ENCODE peak calls at places on chromosomes 4 and X, in four cellular contexts. One of them, this sample, is unnamed.

GRCh38 chrX:143580266-143580665 is 55.6 kb downstream of the SLITRK4 start:
- DNase-seq in T-helper 2 cell: no peak
- DNase-seq in upper lobe of left lung: no peak
- DNase-seq in kidney: no peak
- DNase-seq in this sample: no peak

GRCh38 chrX:65821721-65822496 is 154.5 kb downstream of the MSN start:
- DNase-seq in T-helper 2 cell: peak
- DNase-seq in kidney: peak
- DNase-seq in upper lobe of left lung: peak
- DNase-seq in this sample: no peak

GRCh38 chr4:39043697-39044363 is 11.6 kb upstream of the TMEM156 start:
- DNase-seq in T-helper 2 cell: no peak
- DNase-seq in upper lobe of left lung: no peak
- DNase-seq in kidney: no peak
- DNase-seq in this sample: no peak

GRCh38 chrX:16712116-16712824 is at the start of gene CTPS2:
- DNase-seq in kidney: peak
- DNase-seq in upper lobe of left lung: peak
- DNase-seq in T-helper 2 cell: peak
- DNase-seq in this sample: peak

GRCh38 chr4:152063301-152064235 is 302.8 kb upstream of the GATB start:
- DNase-seq in T-helper 2 cell: no peak
- DNase-seq in kidney: no peak
- DNase-seq in upper lobe of left lung: no peak
- DNase-seq in this sample: no peak

GRCh38 chr4:88008624-88009235 is 1.3 kb downstream of the PKD2 start:
- DNase-seq in upper lobe of left lung: no peak
- DNase-seq in kidney: no peak
- DNase-seq in T-helper 2 cell: no peak
- DNase-seq in this sample: no peak

GRCh38 chr4:78024085-78024484 is 33.0 kb upstream of the FRAS1 start:
- DNase-seq in upper lobe of left lung: no peak
- DNase-seq in T-helper 2 cell: no peak
- DNase-seq in kidney: no peak
- DNase-seq in this sample: no peak

GRCh38 chrX:118058924-118059323 is 57.7 kb downstream of the KLHL13 start:
- DNase-seq in upper lobe of left lung: no peak
- DNase-seq in kidney: no peak
- DNase-seq in T-helper 2 cell: no peak
- DNase-seq in this sample: no peak

GRCh38 chr4:12173496-12173895 is 744.8 kb upstream of the HS3ST1 start:
- DNase-seq in T-helper 2 cell: no peak
- DNase-seq in upper lobe of left lung: no peak
- DNase-seq in kidney: no peak
- DNase-seq in this sample: no peak

GRCh38 chrX:72573158-72573511 is 492 bp upstream of the HDAC8 start:
- DNase-seq in T-helper 2 cell: no peak
- DNase-seq in kidney: no peak
- DNase-seq in upper lobe of left lung: no peak
- DNase-seq in this sample: no peak

GRCh38 chr4:52016985-52017384 is 3.2 kb downstream of the LRRC66 start:
- DNase-seq in kidney: no peak
- DNase-seq in T-helper 2 cell: no peak
- DNase-seq in upper lobe of left lung: no peak
- DNase-seq in this sample: no peak

GRCh38 chr4:186266699-186267467 is 894 bp downstream of the F11 start:
- DNase-seq in upper lobe of left lung: peak
- DNase-seq in T-helper 2 cell: no peak
- DNase-seq in kidney: no peak
- DNase-seq in this sample: no peak

GRCh38 chr4:59704621-59705020 is 1495.5 kb upstream of the ADGRL3 start:
- DNase-seq in upper lobe of left lung: no peak
- DNase-seq in T-helper 2 cell: no peak
- DNase-seq in kidney: no peak
- DNase-seq in this sample: no peak

GRCh38 chrX:47540754-47541538 is 20.1 kb upstream of the ARAF start:
- DNase-seq in kidney: no peak
- DNase-seq in upper lobe of left lung: no peak
- DNase-seq in T-helper 2 cell: no peak
- DNase-seq in this sample: no peak

GRCh38 chr4:8171941-8172924 is 13.6 kb upstream of the ABLIM2 start:
- DNase-seq in upper lobe of left lung: peak
- DNase-seq in kidney: no peak
- DNase-seq in T-helper 2 cell: no peak
- DNase-seq in this sample: no peak

GRCh38 chrX:81957900-81958545 is 756.1 kb downstream of the SH3BGRL start:
- DNase-seq in kidney: no peak
- DNase-seq in upper lobe of left lung: no peak
- DNase-seq in T-helper 2 cell: no peak
- DNase-seq in this sample: no peak

GRCh38 chrX:16212024-16212423 is 44.7 kb downstream of the MAGEB17 start:
- DNase-seq in upper lobe of left lung: no peak
- DNase-seq in T-helper 2 cell: no peak
- DNase-seq in kidney: no peak
- DNase-seq in this sample: no peak

GRCh38 chr4:156870166-156870565 is 101.4 kb downstream of the PDGFC start:
- DNase-seq in kidney: no peak
- DNase-seq in upper lobe of left lung: no peak
- DNase-seq in T-helper 2 cell: no peak
- DNase-seq in this sample: no peak

GRCh38 chrX:119757979-119758681 is at the start of gene SOWAHD:
- DNase-seq in T-helper 2 cell: no peak
- DNase-seq in kidney: peak
- DNase-seq in upper lobe of left lung: peak
- DNase-seq in this sample: no peak

GRCh38 chr4:185387957-185388356 is 7.8 kb downstream of the LRP2BP start:
- DNase-seq in kidney: no peak
- DNase-seq in T-helper 2 cell: no peak
- DNase-seq in upper lobe of left lung: no peak
- DNase-seq in this sample: no peak

GRCh38 chr4:76956961-76957738 is 7.6 kb downstream of the SEPTIN11 start:
- DNase-seq in T-helper 2 cell: no peak
- DNase-seq in kidney: no peak
- DNase-seq in upper lobe of left lung: no peak
- DNase-seq in this sample: no peak

GRCh38 chrX:146090732-146091131 is 273.1 kb downstream of the SLITRK2 start:
- DNase-seq in kidney: no peak
- DNase-seq in T-helper 2 cell: no peak
- DNase-seq in upper lobe of left lung: no peak
- DNase-seq in this sample: no peak

GRCh38 chr4:82745173-82745842 is 53.3 kb downstream of the SCD5 start:
- DNase-seq in kidney: no peak
- DNase-seq in upper lobe of left lung: no peak
- DNase-seq in T-helper 2 cell: no peak
- DNase-seq in this sample: no peak

GRCh38 chrX:152641996-152642395 is 4.3 kb downstream of the GABRQ start:
- DNase-seq in kidney: no peak
- DNase-seq in upper lobe of left lung: no peak
- DNase-seq in T-helper 2 cell: no peak
- DNase-seq in this sample: no peak

GRCh38 chrX:6904178-6904577 is 243.3 kb upstream of the STS start:
- DNase-seq in T-helper 2 cell: no peak
- DNase-seq in kidney: no peak
- DNase-seq in upper lobe of left lung: no peak
- DNase-seq in this sample: no peak

GRCh38 chr4:131470360-131470759 is 1678.7 kb upstream of the PCDH10 start:
- DNase-seq in T-helper 2 cell: no peak
- DNase-seq in upper lobe of left lung: no peak
- DNase-seq in kidney: no peak
- DNase-seq in this sample: no peak

GRCh38 chr4:26105815-26106699 is 192.0 kb downstream of the SMIM20 start:
- DNase-seq in kidney: no peak
- DNase-seq in T-helper 2 cell: no peak
- DNase-seq in upper lobe of left lung: no peak
- DNase-seq in this sample: no peak

GRCh38 chrX:24862343-24862742 is 153.4 kb downstream of the ARX start:
- DNase-seq in kidney: no peak
- DNase-seq in T-helper 2 cell: no peak
- DNase-seq in upper lobe of left lung: no peak
- DNase-seq in this sample: no peak

GRCh38 chrX:68508799-68509198 is 9.9 kb downstream of the YIPF6 start:
- DNase-seq in T-helper 2 cell: no peak
- DNase-seq in kidney: no peak
- DNase-seq in upper lobe of left lung: no peak
- DNase-seq in this sample: no peak

GRCh38 chr4:6342530-6343293 is 73.1 kb downstream of the WFS1 start:
- DNase-seq in upper lobe of left lung: no peak
- DNase-seq in T-helper 2 cell: no peak
- DNase-seq in kidney: peak
- DNase-seq in this sample: no peak

GRCh38 chrX:104696667-104697066 is 130.7 kb downstream of the IL1RAPL2 start:
- DNase-seq in upper lobe of left lung: no peak
- DNase-seq in T-helper 2 cell: no peak
- DNase-seq in kidney: no peak
- DNase-seq in this sample: no peak

GRCh38 chr4:75007891-75008290 is 75.0 kb downstream of the PARM1 start:
- DNase-seq in kidney: no peak
- DNase-seq in T-helper 2 cell: no peak
- DNase-seq in upper lobe of left lung: no peak
- DNase-seq in this sample: no peak

GRCh38 chr4:101169044-101170014 is 178.0 kb downstream of the PPP3CA start:
- DNase-seq in T-helper 2 cell: no peak
- DNase-seq in upper lobe of left lung: no peak
- DNase-seq in kidney: peak
- DNase-seq in this sample: no peak

GRCh38 chr4:39609454-39609911 is 29.2 kb downstream of the SMIM14 start:
- DNase-seq in T-helper 2 cell: no peak
- DNase-seq in upper lobe of left lung: no peak
- DNase-seq in kidney: no peak
- DNase-seq in this sample: no peak

GRCh38 chr4:7332216-7333023 is 102.3 kb downstream of the PSAPL1 start:
- DNase-seq in kidney: peak
- DNase-seq in upper lobe of left lung: no peak
- DNase-seq in T-helper 2 cell: no peak
- DNase-seq in this sample: no peak

GRCh38 chrX:15674514-15674898 is 9.9 kb upstream of the CLTRN start:
- DNase-seq in T-helper 2 cell: peak
- DNase-seq in kidney: peak
- DNase-seq in upper lobe of left lung: no peak
- DNase-seq in this sample: peak

GRCh38 chr4:62263454-62263853 is 1063.3 kb downstream of the ADGRL3 start:
- DNase-seq in T-helper 2 cell: no peak
- DNase-seq in kidney: no peak
- DNase-seq in upper lobe of left lung: no peak
- DNase-seq in this sample: no peak

GRCh38 chr4:20044502-20044911 is 207.2 kb upstream of the SLIT2 start:
- DNase-seq in kidney: no peak
- DNase-seq in T-helper 2 cell: no peak
- DNase-seq in upper lobe of left lung: no peak
- DNase-seq in this sample: no peak

GRCh38 chrX:40646489-40647306 is 663 bp downstream of the CXorf38 start:
- DNase-seq in kidney: peak
- DNase-seq in T-helper 2 cell: no peak
- DNase-seq in upper lobe of left lung: peak
- DNase-seq in this sample: no peak

GRCh38 chrX:48891402-48892288 is 5.9 kb downstream of the TIMM17B start:
- DNase-seq in upper lobe of left lung: peak
- DNase-seq in T-helper 2 cell: peak
- DNase-seq in kidney: peak
- DNase-seq in this sample: peak

This sample was measured in type B pancreatic cell.